ENCODE peak calls at places on chromosomes 6 and 20, in six cellular contexts. Q, U, T, H, W and G are unnamed samples.

GRCh38 chr20:25126630-25127029 is 44.7 kb upstream of the VSX1 start:
- DNase-seq in Q (no peak), W (no peak), U (no peak), T (no peak), H (no peak), G (no peak)

GRCh38 chr20:15882553-15882952 is 690.7 kb downstream of the KIF16B start:
- DNase-seq in W (no peak), U (no peak), T (no peak), H (no peak), Q (no peak), G (no peak)

GRCh38 chr6:151071295-151071694 is 168.5 kb upstream of the AKAP12 start:
- DNase-seq in T (no peak), Q (no peak), U (no peak), W (no peak), H (no peak), G (no peak)

GRCh38 chr6:116385911-116386310 is 15.2 kb downstream of the DSE start:
- DNase-seq in W (no peak), T (no peak), U (no peak), Q (no peak), H (no peak), G (no peak)

GRCh38 chr6:32539839-32540238 is 9.8 kb upstream of the HLA-DRB5 start:
- DNase-seq in T (no peak), U (no peak), W (no peak), Q (no peak), H (no peak), G (no peak)

GRCh38 chr20:41098703-41099250 is 38.6 kb upstream of the PLCG1 start:
- DNase-seq in U (no peak), H (no peak), T (no peak), W (no peak), Q (no peak), G (no peak)

GRCh38 chr6:130076512-130076911 is 58.1 kb downstream of the L3MBTL3 start:
- DNase-seq in W (no peak), U (no peak), T (peak; percentile 34), H (no peak), Q (no peak), G (no peak)

GRCh38 chr20:2800590-2801458 is at the start of gene CPXM1:
- DNase-seq in Q (no peak), U (no peak), T (peak; percentile 97), W (peak; percentile 14), H (peak; percentile 48), G (no peak)

GRCh38 chr6:30837870-30838269 is 46.4 kb upstream of the DDR1 start:
- DNase-seq in H (no peak), W (no peak), U (no peak), T (no peak), Q (no peak), G (no peak)

GRCh38 chr20:51800769-51801219 is 1.5 kb downstream of the SALL4 start:
- DNase-seq in U (no peak), Q (no peak), T (no peak), W (no peak), H (peak; percentile 11), G (no peak)

GRCh38 chr6:37648465-37649330 is 49.0 kb downstream of the MDGA1 start:
- DNase-seq in T (no peak), W (no peak), H (peak; percentile 57), Q (no peak), U (no peak), G (no peak)

GRCh38 chr6:117548797-117549301 is 53.5 kb downstream of the GOPC start:
- DNase-seq in T (no peak), U (no peak), Q (no peak), W (no peak), H (no peak), G (peak; percentile 6)

GRCh38 chr6:7173843-7174503 is 66.2 kb downstream of the RREB1 start:
- DNase-seq in T (no peak), U (no peak), W (no peak), H (no peak), Q (no peak), G (no peak)

GRCh38 chr6:42030585-42031506 is 19.5 kb upstream of the TAF8 start:
- DNase-seq in U (no peak), H (peak; percentile 78), T (peak; percentile 60), W (no peak), Q (no peak), G (no peak)